ENCODE peak calls at places on chromosomes 5 and 9, in nine cellular contexts. One of them, this sample, is unnamed. For H3K36me3, the result is how much of the 10 kb centered on the place peaks cover.

GRCh38 chr5:172860520-172861443 is 26.7 kb downstream of the ERGIC1 start:
- DNase-seq in left lung: peak
- DNase-seq in ovary: peak
- DNase-seq in cardiac muscle cell: no peak
- DNase-seq in neuronal stem cell: no peak
- DNase-seq in effector memory CD4-positive, alpha-beta T cell: no peak
- DNase-seq in psoas muscle: peak
- DNase-seq in adipocyte: no peak
- DNase-seq in body of pancreas: peak
- DNase-seq in this sample: no peak

GRCh38 chr5:154087260-154087659 is 48.5 kb downstream of the MFAP3 start:
- DNase-seq in body of pancreas: no peak
- DNase-seq in ovary: no peak
- DNase-seq in cardiac muscle cell: no peak
- DNase-seq in left lung: no peak
- DNase-seq in adipocyte: no peak
- DNase-seq in effector memory CD4-positive, alpha-beta T cell: no peak
- DNase-seq in psoas muscle: no peak
- DNase-seq in neuronal stem cell: no peak
- DNase-seq in this sample: no peak

GRCh38 chr5:172903790-172904189 is 55.4 kb upstream of the RPL26L1 start:
- DNase-seq in neuronal stem cell: no peak
- DNase-seq in left lung: peak
- DNase-seq in effector memory CD4-positive, alpha-beta T cell: no peak
- DNase-seq in psoas muscle: no peak
- DNase-seq in body of pancreas: peak
- DNase-seq in ovary: peak
- DNase-seq in cardiac muscle cell: no peak
- DNase-seq in adipocyte: peak
- DNase-seq in this sample: no peak

GRCh38 chr9:120319452-120319851 is 260.5 kb downstream of the CDK5RAP2 start:
- DNase-seq in effector memory CD4-positive, alpha-beta T cell: no peak
- DNase-seq in neuronal stem cell: no peak
- DNase-seq in body of pancreas: no peak
- DNase-seq in ovary: no peak
- DNase-seq in cardiac muscle cell: no peak
- DNase-seq in psoas muscle: no peak
- DNase-seq in adipocyte: no peak
- DNase-seq in left lung: no peak
- DNase-seq in this sample: no peak

GRCh38 chr9:34127035-34127948 is 794 bp upstream of the DCAF12 start:
- DNase-seq in neuronal stem cell: no peak
- DNase-seq in psoas muscle: no peak
- DNase-seq in cardiac muscle cell: no peak
- DNase-seq in body of pancreas: no peak
- DNase-seq in adipocyte: no peak
- DNase-seq in left lung: no peak
- DNase-seq in effector memory CD4-positive, alpha-beta T cell: no peak
- DNase-seq in ovary: no peak
- DNase-seq in this sample: no peak

GRCh38 chr9:126116351-126117157 is 210.1 kb upstream of the MVB12B start:
- DNase-seq in body of pancreas: no peak
- DNase-seq in effector memory CD4-positive, alpha-beta T cell: no peak
- DNase-seq in cardiac muscle cell: no peak
- DNase-seq in neuronal stem cell: no peak
- DNase-seq in left lung: peak
- DNase-seq in adipocyte: no peak
- DNase-seq in psoas muscle: no peak
- DNase-seq in ovary: no peak
- DNase-seq in this sample: no peak

GRCh38 chr9:106482733-106483132 is 380.2 kb upstream of the ZNF462 start:
- DNase-seq in left lung: no peak
- DNase-seq in cardiac muscle cell: no peak
- DNase-seq in neuronal stem cell: no peak
- DNase-seq in effector memory CD4-positive, alpha-beta T cell: no peak
- DNase-seq in psoas muscle: no peak
- DNase-seq in ovary: no peak
- DNase-seq in body of pancreas: no peak
- DNase-seq in adipocyte: no peak
- DNase-seq in this sample: peak

GRCh38 chr9:76717611-76718010 is 46.6 kb upstream of the PCA3 start:
- DNase-seq in psoas muscle: no peak
- DNase-seq in effector memory CD4-positive, alpha-beta T cell: no peak
- DNase-seq in body of pancreas: no peak
- DNase-seq in ovary: no peak
- DNase-seq in left lung: no peak
- DNase-seq in neuronal stem cell: no peak
- DNase-seq in adipocyte: no peak
- DNase-seq in cardiac muscle cell: no peak
- DNase-seq in this sample: no peak

GRCh38 chr5:945691-946541 is 53.2 kb downstream of the TRIP13 start:
- DNase-seq in neuronal stem cell: no peak
- DNase-seq in cardiac muscle cell: no peak
- DNase-seq in adipocyte: no peak
- DNase-seq in psoas muscle: peak
- DNase-seq in body of pancreas: no peak
- DNase-seq in ovary: no peak
- DNase-seq in effector memory CD4-positive, alpha-beta T cell: no peak
- DNase-seq in left lung: no peak
- DNase-seq in this sample: no peak

GRCh38 chr5:39014544-39014943 is 59.7 kb downstream of the RICTOR start:
- DNase-seq in ovary: no peak
- DNase-seq in adipocyte: peak
- DNase-seq in left lung: no peak
- DNase-seq in neuronal stem cell: no peak
- DNase-seq in cardiac muscle cell: no peak
- DNase-seq in body of pancreas: no peak
- DNase-seq in effector memory CD4-positive, alpha-beta T cell: no peak
- DNase-seq in psoas muscle: no peak
- DNase-seq in this sample: no peak

GRCh38 chr5:41270423-41271251 is 57.3 kb upstream of the C6 start:
- DNase-seq in cardiac muscle cell: peak
- DNase-seq in body of pancreas: peak
- DNase-seq in left lung: no peak
- DNase-seq in adipocyte: peak
- DNase-seq in ovary: peak
- DNase-seq in psoas muscle: no peak
- DNase-seq in neuronal stem cell: peak
- DNase-seq in effector memory CD4-positive, alpha-beta T cell: no peak
- DNase-seq in this sample: no peak

GRCh38 chr5:54595724-54596123 is 78.2 kb downstream of the SNX18 start:
- DNase-seq in adipocyte: no peak
- DNase-seq in effector memory CD4-positive, alpha-beta T cell: no peak
- DNase-seq in left lung: no peak
- DNase-seq in neuronal stem cell: no peak
- DNase-seq in ovary: no peak
- DNase-seq in cardiac muscle cell: no peak
- DNase-seq in body of pancreas: no peak
- DNase-seq in psoas muscle: no peak
- DNase-seq in this sample: no peak

GRCh38 chr5:150778517-150779396 is at the start of gene SMIM3:
- DNase-seq in neuronal stem cell: peak
- DNase-seq in cardiac muscle cell: peak
- DNase-seq in body of pancreas: peak
- DNase-seq in psoas muscle: peak
- DNase-seq in left lung: peak
- DNase-seq in adipocyte: peak
- DNase-seq in ovary: peak
- DNase-seq in effector memory CD4-positive, alpha-beta T cell: peak
- DNase-seq in this sample: peak

GRCh38 chr9:110028281-110029075 is 179.5 kb downstream of the C9orf152 start:
- DNase-seq in psoas muscle: no peak
- DNase-seq in body of pancreas: no peak
- DNase-seq in cardiac muscle cell: no peak
- DNase-seq in neuronal stem cell: no peak
- DNase-seq in adipocyte: peak
- DNase-seq in effector memory CD4-positive, alpha-beta T cell: no peak
- DNase-seq in left lung: no peak
- DNase-seq in ovary: no peak
- DNase-seq in this sample: no peak

GRCh38 chr9:101414839-101415238 is 16.2 kb downstream of the ZNF189 start:
- DNase-seq in cardiac muscle cell: no peak
- DNase-seq in body of pancreas: no peak
- DNase-seq in ovary: no peak
- DNase-seq in psoas muscle: no peak
- DNase-seq in left lung: no peak
- DNase-seq in neuronal stem cell: no peak
- DNase-seq in adipocyte: no peak
- DNase-seq in effector memory CD4-positive, alpha-beta T cell: no peak
- DNase-seq in this sample: no peak

GRCh38 chr9:101408374-101409078 is 9.9 kb downstream of the ZNF189 start:
- DNase-seq in neuronal stem cell: no peak
- DNase-seq in body of pancreas: no peak
- DNase-seq in adipocyte: no peak
- DNase-seq in cardiac muscle cell: no peak
- DNase-seq in ovary: no peak
- DNase-seq in effector memory CD4-positive, alpha-beta T cell: no peak
- DNase-seq in left lung: no peak
- DNase-seq in psoas muscle: no peak
- DNase-seq in this sample: no peak

GRCh38 chr9:101403886-101404285 is 5.2 kb downstream of the ZNF189 start:
- DNase-seq in left lung: no peak
- DNase-seq in psoas muscle: no peak
- DNase-seq in ovary: no peak
- DNase-seq in neuronal stem cell: no peak
- DNase-seq in adipocyte: no peak
- DNase-seq in cardiac muscle cell: no peak
- DNase-seq in effector memory CD4-positive, alpha-beta T cell: no peak
- DNase-seq in body of pancreas: no peak
- DNase-seq in this sample: no peak

GRCh38 chr9:101409079-101409477 is 10.4 kb downstream of the ZNF189 start:
- DNase-seq in effector memory CD4-positive, alpha-beta T cell: no peak
- DNase-seq in neuronal stem cell: no peak
- DNase-seq in body of pancreas: no peak
- DNase-seq in left lung: no peak
- DNase-seq in ovary: no peak
- DNase-seq in cardiac muscle cell: no peak
- DNase-seq in adipocyte: peak
- DNase-seq in psoas muscle: no peak
- DNase-seq in this sample: no peak
- H3K36me3 ChIP-seq in effector memory CD4-positive, alpha-beta T cell: half or more
- H3K36me3 ChIP-seq in neuronal stem cell: under half
- H3K36me3 ChIP-seq in body of pancreas: under half
- H3K36me3 ChIP-seq in left lung: under half
- H3K36me3 ChIP-seq in ovary: under half
- H3K36me3 ChIP-seq in cardiac muscle cell: under half
- H3K36me3 ChIP-seq in adipocyte: half or more
- H3K36me3 ChIP-seq in psoas muscle: half or more
- H3K36me3 ChIP-seq in this sample: under half

DNA sequence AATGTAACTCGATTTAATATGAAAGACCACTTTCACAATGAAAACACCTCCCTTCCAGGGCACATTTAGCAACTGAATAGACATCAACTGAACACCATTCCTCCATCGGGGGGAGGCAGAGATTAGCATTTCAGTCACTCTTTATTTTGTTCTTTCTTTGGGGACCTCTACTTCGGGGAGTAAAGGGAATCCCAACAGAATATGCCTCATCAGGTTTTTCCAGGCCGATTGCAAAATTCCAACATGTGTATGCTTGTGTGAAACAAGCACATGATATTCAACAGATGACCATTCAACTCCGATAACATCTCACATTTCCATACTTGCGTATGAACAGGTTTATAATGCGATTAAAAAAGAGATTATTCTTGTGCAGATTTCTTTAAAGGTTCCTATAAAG is 124.2 kb upstream of the RETREG1 start:
- DNase-seq in adipocyte: peak
- DNase-seq in effector memory CD4-positive, alpha-beta T cell: no peak
- DNase-seq in cardiac muscle cell: no peak
- DNase-seq in ovary: no peak
- DNase-seq in left lung: no peak
- DNase-seq in body of pancreas: no peak
- DNase-seq in neuronal stem cell: no peak
- DNase-seq in psoas muscle: no peak
- DNase-seq in this sample: no peak
- H3K36me3 ChIP-seq in adipocyte: under half
- H3K36me3 ChIP-seq in effector memory CD4-positive, alpha-beta T cell: under half
- H3K36me3 ChIP-seq in cardiac muscle cell: under half
- H3K36me3 ChIP-seq in ovary: under half
- H3K36me3 ChIP-seq in left lung: under half
- H3K36me3 ChIP-seq in body of pancreas: under half
- H3K36me3 ChIP-seq in neuronal stem cell: under half
- H3K36me3 ChIP-seq in psoas muscle: under half
- H3K36me3 ChIP-seq in this sample: under half

DNA sequence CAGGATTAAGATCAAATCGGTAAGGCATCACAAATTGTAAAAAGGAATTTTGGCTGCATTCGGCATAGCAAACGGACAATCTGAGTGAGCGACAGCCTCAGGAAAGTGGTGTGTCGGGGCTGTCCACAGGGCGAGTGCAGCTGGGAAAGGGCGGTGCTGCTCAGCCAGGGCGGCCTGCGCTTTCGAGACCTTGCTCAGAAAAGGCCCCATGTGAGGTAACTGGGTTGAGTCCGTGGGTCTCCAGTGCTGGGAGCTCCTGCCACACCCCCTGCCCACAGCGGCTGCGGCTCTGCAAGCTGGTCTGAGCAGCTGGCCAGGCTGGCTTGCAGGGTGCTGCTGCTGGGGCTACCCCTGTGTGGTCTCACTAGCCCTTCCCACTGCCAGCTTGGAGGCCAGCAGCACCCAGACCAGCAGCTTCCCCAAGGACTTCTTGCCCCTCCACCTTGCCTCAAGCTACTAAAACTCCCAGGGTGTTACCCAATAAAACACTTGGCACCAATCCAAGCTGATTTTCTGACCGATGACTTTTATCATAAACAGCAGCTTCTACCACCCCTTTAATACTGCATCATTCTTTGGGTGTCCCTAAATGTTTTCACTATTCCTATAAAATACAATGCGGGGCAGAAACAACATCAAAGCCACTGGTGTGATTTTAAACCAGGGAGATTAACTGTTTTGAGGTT is 6.2 kb downstream of the SURF2 start:
- DNase-seq in effector memory CD4-positive, alpha-beta T cell: no peak
- DNase-seq in left lung: peak
- DNase-seq in adipocyte: no peak
- DNase-seq in body of pancreas: no peak
- DNase-seq in psoas muscle: no peak
- DNase-seq in neuronal stem cell: no peak
- DNase-seq in ovary: no peak
- DNase-seq in cardiac muscle cell: no peak
- DNase-seq in this sample: no peak
- H3K36me3 ChIP-seq in effector memory CD4-positive, alpha-beta T cell: half or more
- H3K36me3 ChIP-seq in left lung: under half
- H3K36me3 ChIP-seq in adipocyte: half or more
- H3K36me3 ChIP-seq in body of pancreas: under half
- H3K36me3 ChIP-seq in psoas muscle: half or more
- H3K36me3 ChIP-seq in neuronal stem cell: half or more
- H3K36me3 ChIP-seq in ovary: under half
- H3K36me3 ChIP-seq in cardiac muscle cell: under half
- H3K36me3 ChIP-seq in this sample: half or more

DNA sequence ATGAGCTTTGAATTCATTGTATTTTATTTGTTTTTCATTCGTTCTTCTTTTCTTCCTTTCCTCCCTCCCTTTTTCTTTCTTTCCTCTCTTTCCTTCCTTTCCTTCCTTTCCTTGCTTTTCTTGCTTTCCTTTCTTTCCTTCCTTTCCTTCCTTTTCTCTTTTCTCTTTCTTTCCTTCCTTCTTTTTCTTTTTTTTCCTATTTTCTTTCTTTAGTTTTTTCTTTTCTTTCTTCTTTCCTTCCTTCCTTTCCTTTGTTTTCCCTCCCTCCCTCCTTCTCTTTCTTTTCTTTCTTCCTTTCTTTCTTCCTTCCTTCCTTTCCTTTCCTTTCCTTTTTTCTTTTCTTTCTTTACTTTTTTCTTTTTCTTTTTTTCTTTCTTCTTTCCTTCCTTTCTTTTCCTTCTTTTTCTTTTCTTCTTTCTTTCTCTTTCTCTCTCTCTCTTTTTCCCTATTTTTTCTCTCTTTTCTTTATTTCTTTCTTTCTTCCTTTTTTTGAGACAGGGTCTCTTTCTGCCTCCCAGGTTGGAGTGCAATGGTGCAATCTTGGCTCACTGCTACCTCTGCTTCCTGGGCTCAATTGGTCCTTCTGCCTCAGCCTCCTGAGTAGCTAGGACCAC is 357.1 kb upstream of the PRR16 start:
- DNase-seq in adipocyte: no peak
- DNase-seq in ovary: no peak
- DNase-seq in left lung: no peak
- DNase-seq in psoas muscle: no peak
- DNase-seq in body of pancreas: no peak
- DNase-seq in neuronal stem cell: no peak
- DNase-seq in cardiac muscle cell: no peak
- DNase-seq in effector memory CD4-positive, alpha-beta T cell: no peak
- DNase-seq in this sample: no peak
- H3K36me3 ChIP-seq in adipocyte: under half
- H3K36me3 ChIP-seq in ovary: under half
- H3K36me3 ChIP-seq in left lung: under half
- H3K36me3 ChIP-seq in psoas muscle: under half
- H3K36me3 ChIP-seq in body of pancreas: under half
- H3K36me3 ChIP-seq in neuronal stem cell: under half
- H3K36me3 ChIP-seq in cardiac muscle cell: under half
- H3K36me3 ChIP-seq in effector memory CD4-positive, alpha-beta T cell: under half
- H3K36me3 ChIP-seq in this sample: under half

This sample was measured in GM06990.